ENCODE peak calls at places on chromosomes 3 and 15, in nine cellular contexts. S is thoracic aorta; Z is endodermal cell; R is CD8-positive, alpha-beta memory T cell; P is BE2C; E is tibial nerve; D is uterus; G is mammary epithelial cell; U is psoas muscle. O is an unnamed sample. For H3K27me3, the result is how much of the 10 kb centered on the place peaks cover.

GRCh38 chr3:111668912-111669488 is 73.9 kb upstream of the ZBED2 start:
- DNase-seq in S (no peak), Z (no peak), R (no peak), P (no peak), E (no peak), D (no peak), G (peak), U (no peak), O (no peak)

GRCh38 chr3:147493666-147494065 is 84.5 kb downstream of the ZIC1 start:
- DNase-seq in S (no peak), Z (no peak), R (no peak), P (no peak), E (no peak), D (no peak), G (no peak), U (no peak), O (no peak)

GRCh38 chr15:101504866-101505609 is 15.5 kb upstream of the PCSK6 start:
- DNase-seq in S (no peak), Z (no peak), R (no peak), P (no peak), E (no peak), D (no peak), G (no peak), U (no peak), O (peak)

GRCh38 chr15:85623648-85624047 is 171.1 kb downstream of the KLHL25 start:
- DNase-seq in S (no peak), Z (no peak), R (no peak), P (no peak), E (no peak), D (no peak), G (peak), U (no peak), O (no peak)

GRCh38 chr3:154224366-154224765 is 99.9 kb downstream of the DHX36 start:
- DNase-seq in S (no peak), Z (no peak), R (no peak), P (no peak), E (no peak), D (no peak), G (no peak), U (no peak), O (no peak)

GRCh38 chr3:121667333-121667732 is 6.6 kb upstream of the HCLS1 start:
- DNase-seq in S (no peak), Z (no peak), R (no peak), P (no peak), E (no peak), D (no peak), G (no peak), U (no peak), O (no peak)

GRCh38 chr15:29046946-29047345 is 161.2 kb downstream of the APBA2 start:
- DNase-seq in S (no peak), Z (no peak), R (no peak), P (no peak), E (no peak), D (no peak), G (no peak), U (no peak), O (no peak)

GRCh38 chr3:134378818-134379217 is 4.6 kb upstream of the AMOTL2 start:
- DNase-seq in S (no peak), Z (no peak), R (no peak), P (no peak), E (no peak), D (no peak), G (peak), U (no peak), O (no peak)

GRCh38 chr3:114333923-114334240 is 40.1 kb downstream of the TIGIT start:
- DNase-seq in S (no peak), Z (no peak), R (no peak), P (no peak), E (no peak), D (no peak), G (no peak), U (no peak), O (no peak)

GRCh38 chr3:74122281-74122680 is 492.2 kb downstream of the CNTN3 start:
- DNase-seq in S (no peak), Z (no peak), R (no peak), P (no peak), E (no peak), D (no peak), G (no peak), U (no peak), O (no peak)

GRCh38 chr3:87122766-87123165 is 104.3 kb upstream of the CHMP2B start:
- DNase-seq in S (no peak), Z (no peak), R (no peak), P (no peak), E (no peak), D (no peak), G (no peak), U (no peak), O (no peak)

GRCh38 chr15:27256446-27256845 is 285.5 kb downstream of the GABRG3 start:
- DNase-seq in S (no peak), Z (no peak), R (no peak), P (no peak), E (no peak), D (no peak), G (no peak), U (no peak), O (no peak)

GRCh38 chr3:74127261-74127660 is 487.2 kb downstream of the CNTN3 start:
- DNase-seq in S (no peak), Z (no peak), R (no peak), P (no peak), E (no peak), D (no peak), G (no peak), U (no peak), O (no peak)

GRCh38 chr15:76994971-76995945 is at the start of gene PSTPIP1:
- DNase-seq in S (no peak), Z (peak), R (peak), P (peak), E (no peak), D (peak), G (peak), U (no peak), O (no peak)

GRCh38 chr3:75078290-75078689 is 463.8 kb upstream of the CNTN3 start:
- DNase-seq in S (no peak), Z (no peak), R (no peak), P (no peak), E (no peak), D (no peak), G (no peak), U (no peak), O (no peak)

GRCh38 chr15:74438696-74439316 is 5.0 kb upstream of the SEMA7A start:
- DNase-seq in S (no peak), Z (peak), R (peak), P (peak), E (peak), D (peak), G (peak), U (peak), O (peak)

GRCh38 chr3:14921811-14922705 is 25.3 kb upstream of the NR2C2 start:
- DNase-seq in S (no peak), Z (no peak), R (no peak), P (no peak), E (no peak), D (no peak), G (no peak), U (no peak), O (no peak)

GRCh38 chr15:45429974-45430792 is 51.8 kb upstream of the GATM start:
- DNase-seq in S (no peak), Z (peak), R (peak), P (peak), E (peak), D (peak), G (peak), U (peak), O (peak)

GRCh38 chr15:43346305-43346704 is 15.9 kb upstream of the LCMT2 start:
- DNase-seq in S (no peak), Z (no peak), R (no peak), P (no peak), E (no peak), D (no peak), G (no peak), U (no peak), O (no peak)

GRCh38 chr15:88621789-88622604 is 857 bp downstream of the AEN start:
- DNase-seq in S (no peak), Z (peak), R (peak), P (no peak), E (no peak), D (no peak), G (peak), U (no peak), O (no peak)

GRCh38 chr15:88619796-88620195 is 1.3 kb upstream of the AEN start:
- DNase-seq in S (no peak), Z (peak), R (no peak), P (no peak), E (no peak), D (no peak), G (no peak), U (no peak), O (no peak)

GRCh38 chr15:88622605-88622975 is 1.4 kb downstream of the AEN start:
- DNase-seq in S (no peak), Z (no peak), R (no peak), P (no peak), E (no peak), D (no peak), G (no peak), U (no peak), O (no peak)

GRCh38 chr15:88623061-88623460 is 1.9 kb downstream of the AEN start:
- DNase-seq in S (no peak), Z (no peak), R (no peak), P (no peak), E (no peak), D (no peak), G (peak), U (no peak), O (no peak)

GRCh38 chr15:88620995-88621772 is at the start of gene AEN:
- DNase-seq in S (peak), Z (peak), R (peak), P (peak), E (peak), D (peak), G (peak), U (peak), O (peak)
- H3K27me3 ChIP-seq in S (under half), Z (under half), R (under half), P (under half), E (under half), D (under half), G (under half), U (under half), O (under half)

GRCh38 chr15:71349336-71349735 is 234.1 kb downstream of the THSD4 start:
- DNase-seq in S (no peak), Z (peak), R (no peak), P (no peak), E (no peak), D (no peak), G (no peak), U (no peak), O (no peak)

GRCh38 chr15:71349736-71350515 is 234.7 kb downstream of the THSD4 start:
- DNase-seq in S (no peak), Z (no peak), R (no peak), P (no peak), E (no peak), D (no peak), G (no peak), U (no peak), O (no peak)

GRCh38 chr15:71353171-71353570 is 237.9 kb downstream of the THSD4 start:
- DNase-seq in S (no peak), Z (no peak), R (no peak), P (no peak), E (no peak), D (no peak), G (peak), U (no peak), O (no peak)

GRCh38 chr15:71352765-71353164 is 237.5 kb downstream of the THSD4 start:
- DNase-seq in S (no peak), Z (no peak), R (no peak), P (no peak), E (no peak), D (peak), G (no peak), U (no peak), O (no peak)

DNA sequence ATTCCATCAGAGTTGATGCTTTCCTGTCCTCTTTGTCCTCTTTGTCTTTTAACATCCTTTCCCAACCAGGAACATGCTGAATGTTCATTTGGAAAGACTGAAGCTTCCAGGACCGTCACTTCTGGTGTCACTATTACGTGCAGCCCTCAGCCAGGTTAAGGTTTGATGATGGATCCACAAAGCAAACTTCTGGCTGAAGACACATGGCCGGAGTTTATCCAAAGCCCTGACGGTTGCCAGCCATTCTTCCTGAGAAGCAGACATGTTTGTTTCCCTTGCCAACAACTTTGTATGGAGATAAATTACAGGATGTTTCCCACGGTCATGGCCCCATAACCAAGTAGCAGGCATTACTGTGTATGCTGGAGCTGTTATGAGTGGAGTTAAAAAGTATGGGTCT is 236.9 kb downstream of the THSD4 start:
- DNase-seq in S (no peak), Z (no peak), R (no peak), P (no peak), E (no peak), D (no peak), G (no peak), U (no peak), O (no peak)
- H3K27me3 ChIP-seq in S (under half), Z (under half), R (under half), P (under half), E (under half), D (under half), G (under half), U (under half), O (under half)

DNA sequence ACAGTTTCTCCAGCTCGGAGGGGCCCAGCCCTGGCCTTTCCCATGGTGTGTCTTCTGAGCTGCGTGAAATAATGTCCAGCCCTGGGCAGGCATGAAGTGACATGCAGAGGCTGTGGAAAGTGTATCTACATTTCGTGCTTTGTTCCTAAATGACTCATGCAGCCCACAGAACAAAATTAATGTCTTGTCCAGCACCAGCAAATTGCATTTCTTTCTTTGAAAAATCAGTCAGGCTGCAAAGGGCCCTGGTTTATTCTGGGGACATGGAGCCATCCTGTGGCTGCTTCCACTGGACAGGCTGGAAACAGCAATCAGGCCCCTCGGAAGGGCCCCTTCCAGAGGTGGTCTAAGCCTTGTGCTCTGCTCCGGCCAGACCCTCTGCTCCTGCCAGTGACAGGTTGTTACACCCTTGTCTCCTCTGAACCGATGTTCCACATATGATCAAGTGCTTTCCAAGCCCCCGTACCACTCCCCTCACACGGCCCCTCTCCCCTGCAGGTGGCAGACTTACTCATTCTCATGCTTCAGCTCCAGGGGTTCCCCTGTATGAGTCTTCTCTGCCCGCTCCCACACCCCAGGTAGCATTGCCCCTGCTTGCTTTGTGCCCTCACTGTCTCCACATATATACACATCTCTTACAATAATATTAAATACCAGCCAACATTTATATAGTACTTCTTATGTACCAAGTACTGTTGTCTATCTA is 33.7 kb downstream of the CRYGS start:
- DNase-seq in S (no peak), Z (no peak), R (no peak), P (no peak), E (no peak), D (no peak), G (peak), U (no peak), O (no peak)
- H3K27me3 ChIP-seq in S (under half), Z (under half), R (under half), P (under half), E (under half), D (under half), G (under half), U (under half), O (under half)

GRCh38 chr3:59710556-59710953 is 660.7 kb upstream of the CFAP20DC start:
- DNase-seq in S (no peak), Z (no peak), R (no peak), P (peak), E (no peak), D (no peak), G (no peak), U (no peak), O (no peak)

GRCh38 chr3:59708202-59708601 is 658.4 kb upstream of the CFAP20DC start:
- DNase-seq in S (no peak), Z (no peak), R (no peak), P (no peak), E (no peak), D (no peak), G (no peak), U (no peak), O (no peak)

GRCh38 chr3:59704292-59704691 is 654.5 kb upstream of the CFAP20DC start:
- DNase-seq in S (no peak), Z (no peak), R (no peak), P (no peak), E (no peak), D (no peak), G (no peak), U (no peak), O (no peak)

GRCh38 chr3:59713971-59714370 is 664.1 kb upstream of the CFAP20DC start:
- DNase-seq in S (no peak), Z (no peak), R (no peak), P (no peak), E (no peak), D (no peak), G (no peak), U (no peak), O (no peak)

GRCh38 chr3:59709702-59710555 is 660.1 kb upstream of the CFAP20DC start:
- DNase-seq in S (no peak), Z (no peak), R (no peak), P (no peak), E (peak), D (peak), G (no peak), U (peak), O (peak)
- H3K27me3 ChIP-seq in S (under half), Z (under half), R (under half), P (under half), E (under half), D (under half), G (under half), U (under half), O (under half)

DNA sequence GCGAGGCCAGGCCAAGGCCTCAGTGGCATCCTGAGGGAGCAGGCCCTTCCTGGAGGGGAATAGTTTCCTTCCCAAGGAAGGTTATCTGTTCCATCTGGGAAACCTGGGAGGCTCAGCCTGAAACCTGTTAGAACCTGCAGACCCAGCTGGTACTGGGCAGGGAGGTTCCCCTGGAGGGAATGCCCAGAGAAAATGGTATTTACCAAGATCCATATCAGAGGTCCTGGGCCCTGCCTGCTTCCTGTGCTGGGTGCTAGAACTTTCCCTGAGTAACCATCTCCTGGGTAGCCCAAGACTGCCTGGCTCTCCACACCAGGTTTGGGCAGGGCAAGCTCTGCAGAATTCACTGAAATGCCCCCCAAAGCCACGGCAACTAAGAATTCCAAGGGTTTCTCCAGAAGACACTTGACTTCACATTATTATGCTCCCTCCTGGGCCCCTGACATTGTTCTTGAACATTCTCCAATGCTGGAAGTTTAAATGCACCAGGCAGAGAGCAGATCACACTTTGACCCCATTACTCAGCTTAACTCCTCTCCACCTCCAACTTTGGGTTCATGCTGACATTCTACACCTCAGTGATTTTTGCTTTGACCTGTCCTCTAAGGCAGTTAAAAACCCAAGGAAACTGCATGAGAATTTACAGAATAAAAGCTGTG is 2.0 kb downstream of the CA12 start:
- DNase-seq in S (no peak), Z (no peak), R (no peak), P (no peak), E (no peak), D (no peak), G (peak), U (no peak), O (no peak)
- H3K27me3 ChIP-seq in S (under half), Z (under half), R (under half), P (half or more), E (under half), D (under half), G (under half), U (under half), O (under half)

GRCh38 chr3:4666078-4666477 is 172.9 kb downstream of the ITPR1 start:
- DNase-seq in S (no peak), Z (no peak), R (no peak), P (no peak), E (no peak), D (no peak), G (no peak), U (no peak), O (no peak)
- H3K27me3 ChIP-seq in S (under half), Z (under half), R (under half), P (under half), E (under half), D (under half), G (under half), U (under half), O (under half)

DNA sequence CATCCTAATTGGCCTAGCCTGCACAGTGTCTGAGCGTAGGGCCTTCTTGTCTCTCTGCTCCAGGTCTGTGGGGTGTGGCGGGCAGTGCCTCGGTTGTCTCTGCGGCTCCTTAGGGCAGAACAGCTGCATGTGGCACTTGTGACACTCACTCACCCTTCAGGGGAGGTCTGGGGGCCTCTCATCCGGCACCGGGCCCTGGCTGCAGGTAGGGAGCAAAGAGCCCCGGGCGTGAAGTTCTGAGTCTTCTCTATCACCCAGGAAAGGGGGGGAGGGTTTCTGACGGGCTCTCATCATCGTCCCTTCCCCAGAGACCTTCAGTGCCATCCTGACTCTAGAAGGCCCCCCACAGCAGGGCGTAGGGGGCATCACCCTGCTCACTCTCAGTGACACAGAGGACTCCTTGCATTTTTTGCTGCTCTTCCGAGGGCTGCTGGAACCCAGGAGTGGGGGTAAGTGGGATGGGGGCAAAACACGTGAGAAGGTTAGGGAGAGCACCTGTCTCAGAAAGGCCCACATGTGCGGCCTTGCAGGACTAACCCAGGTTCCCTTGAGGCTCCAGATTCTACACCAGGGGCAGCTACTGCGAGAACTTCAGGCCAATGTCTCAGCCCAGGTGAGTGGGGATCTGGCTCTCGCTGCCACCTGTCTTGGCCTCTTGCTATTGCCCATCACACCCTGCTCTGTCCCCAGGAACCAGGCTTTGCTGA is 2.6 kb downstream of the CHRD start:
- DNase-seq in S (no peak), Z (no peak), R (no peak), P (no peak), E (no peak), D (no peak), G (no peak), U (no peak), O (no peak)
- H3K27me3 ChIP-seq in S (under half), Z (under half), R (under half), P (under half), E (under half), D (under half), G (under half), U (under half), O (under half)

GRCh38 chr3:13213490-13213889 is 140.3 kb upstream of the IQSEC1 start:
- DNase-seq in S (no peak), Z (no peak), R (no peak), P (no peak), E (no peak), D (no peak), G (no peak), U (no peak), O (no peak)
- H3K27me3 ChIP-seq in S (under half), Z (under half), R (under half), P (under half), E (under half), D (under half), G (under half), U (under half), O (under half)

GRCh38 chr3:127914584-127914983 is 448 bp upstream of the KBTBD12 start:
- DNase-seq in S (no peak), Z (no peak), R (no peak), P (no peak), E (no peak), D (no peak), G (no peak), U (no peak), O (no peak)
- H3K27me3 ChIP-seq in S (under half), Z (under half), R (under half), P (under half), E (under half), D (under half), G (under half), U (under half), O (under half)

O was measured in lung.